ENCODE peak calls at places on chromosome 1, in five cellular contexts. T is OCI-LY7, O is nephron progenitor cell, L is fibroblast of mammary gland, V is IMR-90. S is an unnamed sample.

GRCh38 chr1:159854693-159855192 is 7.7 kb downstream of the VSIG8 start:
- DNase-seq in O (peak; percentile 83), V (peak; percentile 77), L (peak; percentile 81), T (no peak), S (peak; percentile 76)

GRCh38 chr1:4778056-4778455 is 123.6 kb downstream of the AJAP1 start:
- DNase-seq in T (peak; percentile 46), O (peak; percentile 21), L (no peak), V (no peak), S (no peak)

GRCh38 chr1:28157901-28158300 is 18.6 kb downstream of the PTAFR start:
- DNase-seq in L (no peak), T (no peak), V (no peak), O (no peak), S (no peak)

GRCh38 chr1:2091611-2092604 is 41.7 kb downstream of the PRKCZ start:
- DNase-seq in L (peak; percentile 10), O (peak; percentile 80), T (peak; percentile 26), V (no peak), S (peak; percentile 9)

GRCh38 chr1:35222322-35223108 is 29.6 kb upstream of the SFPQ start:
- DNase-seq in V (peak; percentile 87), L (peak; percentile 83), T (no peak), O (no peak), S (peak; percentile 98)

GRCh38 chr1:245693941-245694340 is 539.2 kb downstream of the KIF26B start:
- DNase-seq in L (no peak), T (no peak), O (no peak), V (no peak), S (no peak)

GRCh38 chr1:229070168-229070567 is 200.7 kb upstream of the RAB4A start:
- DNase-seq in O (no peak), L (peak; percentile 55), T (no peak), V (peak; percentile 47), S (peak; percentile 36)

GRCh38 chr1:9058465-9058864 is 11.0 kb downstream of the SLC2A5 start:
- DNase-seq in O (no peak), T (no peak), V (peak; percentile 34), L (no peak), S (peak; percentile 23)

GRCh38 chr1:2354511-2355407 is 36.6 kb downstream of the MORN1 start:
- DNase-seq in V (no peak), L (no peak), O (peak; percentile 3), T (no peak), S (no peak)

GRCh38 chr1:26771643-26772321 is 16.0 kb upstream of the PIGV start:
- DNase-seq in L (peak; percentile 100), V (peak; percentile 99), O (no peak), T (no peak), S (peak; percentile 98)

GRCh38 chr1:9263984-9264929 is 28.4 kb upstream of the SPSB1 start:
- DNase-seq in O (no peak), T (no peak), V (no peak), L (no peak), S (no peak)

GRCh38 chr1:202561726-202562442 is 148.4 kb downstream of the SYT2 start:
- DNase-seq in L (no peak), V (no peak), T (no peak), O (no peak), S (no peak)

GRCh38 chr1:161932668-161933067 is 91.0 kb downstream of the OLFML2B start:
- DNase-seq in O (no peak), L (peak; percentile 25), V (no peak), T (no peak), S (peak; percentile 60)

GRCh38 chr1:94522304-94522703 is 19.3 kb downstream of the F3 start:
- DNase-seq in V (peak; percentile 72), O (peak; percentile 21), T (peak; percentile 13), L (peak; percentile 78), S (peak; percentile 82)

GRCh38 chr1:19096036-19096833 is 113.8 kb downstream of the UBR4 start:
- DNase-seq in O (peak; percentile 31), T (no peak), V (peak; percentile 7), L (peak; percentile 14), S (peak; percentile 17)

GRCh38 chr1:69700770-69701169 is 133.0 kb downstream of the LRRC7 start:
- DNase-seq in T (no peak), V (peak; percentile 1), O (peak; percentile 21), L (peak; percentile 6), S (peak; percentile 3)

GRCh38 chr1:24244519-24245268 is 57.6 kb upstream of the IFNLR1 start:
- DNase-seq in L (no peak), T (no peak), O (no peak), V (no peak), S (no peak)
- TF ChIP-seq CTCF in L (no peak), T (no peak), O (no peak), V (no peak), S (no peak)

DNA sequence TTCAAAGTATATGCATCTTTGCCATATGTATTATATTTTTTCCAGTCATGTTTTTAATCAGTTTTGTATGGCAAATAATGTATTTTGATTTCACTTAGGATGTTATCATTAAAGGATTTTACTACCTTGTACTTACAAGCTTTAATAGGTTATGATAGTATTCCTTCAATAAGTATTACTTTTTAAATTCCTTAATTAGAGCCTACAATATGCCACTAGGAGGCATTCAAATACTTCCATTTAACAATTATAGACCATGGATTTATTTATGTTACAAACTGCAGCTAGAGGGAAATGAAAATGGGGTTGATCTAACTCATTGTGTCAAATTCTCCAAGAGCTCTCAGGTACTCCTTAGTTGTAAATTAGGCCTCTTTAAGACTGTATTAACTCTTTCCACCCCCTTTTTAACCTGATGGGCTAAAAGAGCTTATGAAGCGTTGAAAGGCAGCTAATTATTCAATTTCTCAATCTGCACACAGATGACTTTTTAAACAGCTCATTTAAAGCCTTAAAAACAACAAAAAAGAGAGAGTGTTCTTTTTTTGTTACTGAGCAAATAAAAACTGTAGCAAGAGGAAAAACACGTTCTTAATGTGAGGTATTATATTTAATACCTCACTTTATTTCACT is 156.2 kb downstream of the DENND1B start:
- DNase-seq in T (peak; percentile 51), L (peak; percentile 42), O (no peak), V (peak; percentile 48), S (peak; percentile 55)
- TF ChIP-seq CTCF in T (peak; percentile 73), L (peak; percentile 38), O (no peak), V (peak; percentile 62), S (peak; percentile 49)

GRCh38 chr1:150561830-150562367 is 12.7 kb downstream of the ADAMTSL4 start:
- DNase-seq in O (peak; percentile 76), V (peak; percentile 91), L (peak; percentile 94), T (peak; percentile 83), S (peak; percentile 96)

GRCh38 chr1:150560576-150560975 is 11.4 kb downstream of the ADAMTSL4 start:
- DNase-seq in O (no peak), T (no peak), V (no peak), L (no peak), S (no peak)

GRCh38 chr1:150560011-150560438 is 10.8 kb downstream of the ADAMTSL4 start:
- DNase-seq in V (no peak), T (peak; percentile 87), L (peak; percentile 73), O (peak; percentile 83), S (peak; percentile 60)

GRCh38 chr1:150562384-150563339 is 13.5 kb downstream of the ADAMTSL4 start:
- DNase-seq in T (peak; percentile 99), V (no peak), O (peak; percentile 50), L (no peak), S (peak; percentile 22)

DNA sequence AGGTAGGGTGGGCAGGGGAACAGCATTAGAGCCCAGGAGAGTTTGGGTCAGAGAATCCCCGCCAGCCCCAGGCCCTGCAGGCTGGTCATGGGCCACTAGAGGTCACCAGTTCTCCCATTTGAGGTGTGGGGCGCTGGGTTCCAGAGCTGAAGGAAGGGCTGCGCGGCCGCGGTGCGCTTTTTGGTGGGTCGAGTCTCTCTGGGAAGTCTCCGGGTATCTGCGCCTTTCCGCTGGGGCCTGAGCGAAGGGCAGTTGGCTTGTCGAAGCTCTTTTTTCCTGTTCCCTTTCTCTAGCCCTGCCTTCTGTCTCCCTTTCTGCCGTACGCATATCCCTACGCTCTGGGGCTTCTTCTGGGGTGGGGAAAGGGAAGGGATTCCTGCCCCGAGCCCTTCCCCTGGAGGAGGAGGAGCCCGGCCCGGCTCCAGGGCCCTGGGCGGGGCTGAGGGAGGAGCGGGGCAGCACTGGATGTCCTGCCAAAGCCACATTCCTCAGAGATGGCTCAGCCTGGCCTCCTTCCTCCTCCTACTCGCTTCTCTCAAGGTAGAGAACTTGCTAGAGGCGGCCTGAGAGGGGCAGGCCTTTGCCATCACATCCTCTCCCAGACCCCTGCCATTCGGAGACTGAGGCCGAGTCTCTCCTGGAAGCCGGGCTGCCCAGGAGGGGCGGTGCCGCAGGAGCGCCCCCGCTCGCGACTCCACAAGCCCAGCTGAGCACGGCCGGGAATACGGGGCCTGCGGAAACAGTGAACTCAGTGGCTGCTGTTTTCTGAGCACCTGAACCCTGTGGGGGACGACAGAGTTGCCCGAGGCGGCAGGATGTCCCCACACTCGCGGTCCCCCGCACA is 12.0 kb downstream of the ADAMTSL4 start:
- DNase-seq in V (peak; percentile 99), L (peak; percentile 99), O (peak; percentile 91), T (peak; percentile 93), S (peak; percentile 99)
- TF ChIP-seq CTCF in V (peak; percentile 86), L (peak; percentile 76), O (peak; percentile 73), T (peak; percentile 86), S (peak; percentile 90)

DNA sequence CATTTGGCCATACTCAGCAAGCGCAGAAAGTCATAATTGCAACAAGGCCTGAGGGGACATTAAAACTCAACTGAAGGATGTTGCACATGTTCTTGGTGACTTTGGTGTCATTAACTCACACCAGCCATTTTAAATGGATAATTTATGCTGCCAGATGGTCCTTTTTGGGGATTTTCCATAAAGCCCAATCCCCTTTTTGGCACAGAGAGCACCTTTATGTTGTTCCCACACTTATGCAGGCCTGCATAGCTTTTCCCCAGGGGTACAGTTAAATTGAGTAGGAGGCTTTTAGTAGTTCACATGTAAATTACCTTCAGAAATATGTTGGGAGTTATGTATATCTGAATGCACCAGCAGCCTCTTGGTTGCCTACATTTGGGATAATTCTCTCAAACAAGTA is 279.6 kb downstream of the NFIA start:
- DNase-seq in L (no peak), V (no peak), O (no peak), T (no peak), S (no peak)
- TF ChIP-seq CTCF in L (no peak), V (no peak), O (no peak), T (no peak), S (no peak)

GRCh38 chr1:173954179-173954578 is 37.1 kb upstream of the SERPINC1 start:
- DNase-seq in T (no peak), V (peak; percentile 23), O (no peak), L (peak; percentile 36), S (no peak)
- TF ChIP-seq CTCF in T (no peak), V (no peak), O (no peak), L (no peak), S (no peak)

GRCh38 chr1:230237805-230238204 is 170.8 kb downstream of the GALNT2 start:
- DNase-seq in V (no peak), O (no peak), T (no peak), L (no peak), S (no peak)

GRCh38 chr1:230233786-230234185 is 166.7 kb downstream of the GALNT2 start:
- DNase-seq in L (no peak), O (no peak), T (no peak), V (no peak), S (no peak)

GRCh38 chr1:230236301-230236700 is 169.3 kb downstream of the GALNT2 start:
- DNase-seq in L (no peak), O (no peak), V (no peak), T (no peak), S (no peak)

GRCh38 chr1:230235876-230236275 is 168.8 kb downstream of the GALNT2 start:
- DNase-seq in T (no peak), V (no peak), O (no peak), L (no peak), S (no peak)

DNA sequence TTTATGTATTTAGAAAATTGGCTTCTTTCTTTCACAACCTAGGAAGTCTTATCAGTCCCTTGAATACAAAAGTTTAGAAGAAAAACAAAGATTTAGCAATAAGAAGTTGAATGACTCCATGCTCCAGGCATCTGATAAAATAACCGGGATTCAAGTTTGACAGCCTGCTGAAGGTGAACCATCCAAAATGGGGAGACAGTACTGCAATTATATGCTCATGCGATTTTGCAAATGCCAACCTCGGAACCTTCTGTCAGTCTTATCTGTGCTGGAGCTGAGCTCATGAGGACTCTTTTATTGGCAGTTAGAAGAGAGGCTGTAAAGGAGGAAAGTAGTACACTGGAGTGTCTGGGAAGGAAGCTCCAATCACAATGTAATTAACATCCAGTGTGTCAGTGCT is 169.9 kb downstream of the GALNT2 start:
- DNase-seq in T (no peak), O (no peak), V (peak; percentile 40), L (no peak), S (peak; percentile 69)
- TF ChIP-seq CTCF in T (no peak), O (no peak), V (no peak), L (no peak), S (no peak)

S was measured in fibroblast of the aortic adventitia.